ENCODE peak calls at places on chromosomes 1 and 21, in nine cellular contexts. M is body of pancreas, L is hepatocyte, D is endodermal cell, S is WTC11, H is PC-9, V is H1, N is fibroblast of lung, Z is colonic mucosa. X is an unnamed sample.

GRCh38 chr1:172069535-172069934 is 228.2 kb downstream of the DNM3 start:
- DNase-seq in M (peak), L (no peak), D (no peak), S (no peak), H (no peak), V (no peak), N (peak), Z (no peak), X (no peak)

GRCh38 chr21:45935628-45936027 is 45.9 kb upstream of the COL6A1 start:
- DNase-seq in M (no peak), L (no peak), D (no peak), S (no peak), H (no peak), V (peak), N (peak), Z (no peak), X (no peak)

GRCh38 chr1:23555225-23555801 is 4.0 kb downstream of the ID3 start:
- DNase-seq in M (no peak), L (no peak), D (peak), S (peak), H (no peak), V (no peak), N (no peak), Z (peak), X (no peak)

GRCh38 chr1:64664287-64664686 is 80.6 kb upstream of the RAVER2 start:
- DNase-seq in M (no peak), L (no peak), D (no peak), S (no peak), H (no peak), V (no peak), N (peak), Z (no peak), X (no peak)

GRCh38 chr1:21436488-21437340 is 3.2 kb upstream of the NBPF3 start:
- DNase-seq in M (peak), L (peak), D (peak), S (peak), H (peak), V (peak), N (no peak), Z (peak), X (no peak)

GRCh38 chr1:2443285-2444137 is 31.1 kb upstream of the PEX10 start:
- DNase-seq in M (no peak), L (no peak), D (peak), S (peak), H (no peak), V (peak), N (no peak), Z (no peak), X (no peak)

GRCh38 chr1:112762541-112763141 is 47.5 kb upstream of the PPM1J start:
- DNase-seq in M (peak), L (no peak), D (peak), S (no peak), H (peak), V (no peak), N (peak), Z (no peak), X (no peak)

GRCh38 chr1:10250663-10251062 is 40.3 kb downstream of the KIF1B start:
- DNase-seq in M (no peak), L (no peak), D (no peak), S (no peak), H (no peak), V (no peak), N (no peak), Z (no peak), X (no peak)

GRCh38 chr1:93435443-93435842 is 12.5 kb upstream of the FNBP1L start:
- DNase-seq in M (no peak), L (no peak), D (no peak), S (peak), H (no peak), V (no peak), N (no peak), Z (no peak), X (no peak)

GRCh38 chr1:32077451-32077850 is 4.7 kb downstream of the TMEM39B start:
- DNase-seq in M (no peak), L (no peak), D (no peak), S (no peak), H (no peak), V (no peak), N (no peak), Z (no peak), X (no peak)

GRCh38 chr1:32071758-32072621 is 749 bp upstream of the TMEM39B start:
- DNase-seq in M (no peak), L (peak), D (no peak), S (no peak), H (no peak), V (no peak), N (peak), Z (no peak), X (no peak)

GRCh38 chr1:32074841-32075240 is 2.1 kb downstream of the TMEM39B start:
- DNase-seq in M (no peak), L (no peak), D (no peak), S (no peak), H (no peak), V (no peak), N (no peak), Z (no peak), X (no peak)

GRCh38 chr1:32072622-32073386 is at the start of gene TMEM39B:
- DNase-seq in M (peak), L (peak), D (peak), S (peak), H (peak), V (peak), N (peak), Z (peak), X (peak)

DNA sequence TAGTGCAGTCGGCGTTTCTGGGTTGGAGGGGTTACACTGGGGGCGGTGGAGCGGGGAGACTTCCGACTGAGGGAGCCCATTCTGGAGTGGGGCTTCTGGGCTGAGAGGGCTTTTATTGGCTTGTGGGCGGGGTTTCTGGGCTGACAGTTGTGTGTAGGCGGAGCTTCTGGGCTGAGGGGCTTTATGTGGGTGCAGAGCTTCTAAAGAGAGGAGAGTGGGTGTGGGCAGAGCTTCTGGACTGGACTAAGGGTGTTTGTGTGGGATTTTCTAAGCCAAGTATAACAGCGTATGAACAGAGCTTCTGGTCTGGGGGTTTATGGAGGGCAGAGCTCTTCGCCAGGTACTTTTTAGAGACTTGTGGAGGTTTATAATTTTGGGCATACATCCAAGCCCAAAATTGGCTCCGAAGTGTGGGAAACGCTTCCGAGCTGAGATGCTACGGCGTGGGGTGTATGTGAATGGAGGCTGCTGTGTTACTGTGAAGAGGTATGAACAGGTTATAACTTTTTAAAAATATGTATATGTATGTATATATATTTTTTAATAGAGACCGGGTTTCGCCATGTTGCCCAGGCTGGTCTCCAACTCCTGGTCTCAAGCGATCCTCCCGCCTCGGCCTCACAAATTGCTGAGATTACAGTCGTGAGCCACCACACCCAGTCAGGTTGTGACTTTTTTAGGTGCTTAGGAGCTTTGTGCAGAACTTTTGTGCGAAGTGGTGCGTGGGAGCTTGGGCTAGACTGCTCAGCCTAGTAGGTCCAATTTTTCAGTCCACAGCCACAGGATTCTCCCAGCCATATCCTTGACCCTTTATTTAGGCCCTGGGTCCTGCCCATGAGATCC is 869 bp downstream of the TMEM39B start:
- DNase-seq in M (no peak), L (no peak), D (no peak), S (no peak), H (no peak), V (no peak), N (no peak), Z (no peak), X (no peak)
- TF ChIP-seq CTCF in M (no peak), L (peak), D (no peak), S (no peak), H (no peak), V (no peak), N (no peak), Z (peak), X (no peak)

GRCh38 chr1:116203192-116203723 is 92.1 kb downstream of the MAB21L3 start:
- DNase-seq in M (peak), L (no peak), D (no peak), S (no peak), H (no peak), V (no peak), N (peak), Z (no peak), X (no peak)
- TF ChIP-seq CTCF in M (peak), L (no peak), D (peak), S (no peak), H (no peak), V (no peak), N (peak), Z (no peak), X (no peak)

GRCh38 chr1:211007830-211008229 is 126.1 kb downstream of the KCNH1 start:
- DNase-seq in M (no peak), L (no peak), D (no peak), S (no peak), H (no peak), V (no peak), N (no peak), Z (no peak), X (no peak)

GRCh38 chr1:211013346-211014240 is 120.4 kb downstream of the KCNH1 start:
- DNase-seq in M (no peak), L (no peak), D (no peak), S (no peak), H (no peak), V (no peak), N (no peak), Z (no peak), X (no peak)

GRCh38 chr1:211009944-211010343 is 124.0 kb downstream of the KCNH1 start:
- DNase-seq in M (no peak), L (no peak), D (no peak), S (no peak), H (no peak), V (no peak), N (no peak), Z (no peak), X (no peak)
- TF ChIP-seq CTCF in M (peak), L (no peak), D (peak), S (no peak), H (no peak), V (peak), N (no peak), Z (no peak), X (no peak)

GRCh38 chr1:109783436-109783835 is 19.7 kb upstream of the EPS8L3 start:
- DNase-seq in M (no peak), L (no peak), D (peak), S (no peak), H (peak), V (no peak), N (peak), Z (no peak), X (no peak)
- TF ChIP-seq CTCF in M (no peak), L (no peak), D (no peak), S (no peak), H (no peak), V (no peak), N (no peak), Z (no peak), X (no peak)

GRCh38 chr1:25973610-25974355 is 24.1 kb downstream of the PAFAH2 start:
- DNase-seq in M (no peak), L (no peak), D (no peak), S (no peak), H (no peak), V (no peak), N (no peak), Z (no peak), X (no peak)

GRCh38 chr1:25967308-25967707 is 30.6 kb downstream of the PAFAH2 start:
- DNase-seq in M (no peak), L (no peak), D (no peak), S (no peak), H (no peak), V (no peak), N (no peak), Z (no peak), X (no peak)

GRCh38 chr1:25971044-25971881 is 26.6 kb downstream of the PAFAH2 start:
- DNase-seq in M (no peak), L (peak), D (no peak), S (no peak), H (no peak), V (no peak), N (no peak), Z (no peak), X (no peak)

GRCh38 chr1:25977816-25978215 is 20.0 kb downstream of the PAFAH2 start:
- DNase-seq in M (no peak), L (no peak), D (no peak), S (no peak), H (no peak), V (no peak), N (no peak), Z (no peak), X (no peak)

DNA sequence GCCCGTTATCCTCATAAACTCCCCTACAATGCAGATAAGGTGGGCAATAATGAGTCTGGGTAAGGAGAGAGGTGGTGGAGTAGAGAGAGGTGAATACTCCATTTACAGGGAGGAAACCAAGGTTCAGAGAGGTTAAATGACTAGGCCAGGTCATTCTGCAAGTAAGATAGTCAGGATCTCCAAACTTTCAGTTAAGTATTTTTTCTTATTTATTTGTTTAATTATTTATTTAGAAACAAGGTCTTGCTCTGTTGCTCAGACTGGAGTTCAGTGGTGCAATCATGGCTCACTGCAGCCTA is 26.0 kb downstream of the PAFAH2 start:
- DNase-seq in M (no peak), L (no peak), D (no peak), S (no peak), H (no peak), V (no peak), N (no peak), Z (no peak), X (no peak)
- TF ChIP-seq CTCF in M (no peak), L (no peak), D (no peak), S (no peak), H (no peak), V (no peak), N (no peak), Z (no peak), X (no peak)

DNA sequence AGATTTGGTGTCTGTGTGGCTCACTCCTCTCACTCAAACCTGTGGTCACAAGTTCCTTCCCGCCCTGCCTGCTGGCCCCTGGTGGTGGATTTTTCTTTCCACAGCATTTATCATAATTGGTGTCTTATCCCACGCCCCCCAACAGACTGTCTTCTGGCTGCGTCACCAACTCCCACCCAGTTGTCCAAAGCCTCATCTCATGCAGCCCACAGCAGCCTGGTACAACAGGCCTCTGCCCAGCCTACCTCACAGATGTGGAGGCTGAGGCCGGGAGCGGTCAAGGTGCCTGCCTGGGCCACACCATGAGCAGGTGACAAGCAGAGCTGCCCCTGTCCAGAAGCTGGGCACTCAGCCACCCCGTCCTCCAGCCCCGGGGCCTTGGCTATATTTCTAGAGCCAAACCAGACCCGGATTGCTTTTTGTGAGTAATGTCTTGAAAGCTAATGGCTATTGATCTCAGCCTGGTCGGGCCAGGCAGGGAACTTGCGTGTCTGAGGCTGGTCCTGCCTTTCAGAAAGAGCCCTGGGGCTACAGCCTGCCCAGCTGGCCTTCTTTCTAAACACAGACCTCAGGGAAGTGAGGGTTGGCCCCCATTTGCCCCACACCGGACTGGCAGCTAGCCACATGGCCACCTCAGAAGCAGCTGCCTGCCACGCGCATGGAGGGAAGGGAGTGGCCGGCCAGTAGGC is 2.6 kb downstream of the KCNAB2 start:
- DNase-seq in M (no peak), L (no peak), D (no peak), S (no peak), H (peak), V (no peak), N (no peak), Z (no peak), X (no peak)
- TF ChIP-seq CTCF in M (no peak), L (no peak), D (no peak), S (no peak), H (no peak), V (no peak), N (no peak), Z (no peak), X (no peak)

GRCh38 chr1:78554840-78555239 is 64.1 kb downstream of the PTGFR start:
- DNase-seq in M (no peak), L (no peak), D (no peak), S (no peak), H (no peak), V (no peak), N (no peak), Z (no peak), X (no peak)

GRCh38 chr1:78559680-78560079 is 60.6 kb upstream of the IFI44L start:
- DNase-seq in M (no peak), L (no peak), D (no peak), S (no peak), H (no peak), V (no peak), N (no peak), Z (no peak), X (no peak)

GRCh38 chr1:78549366-78549765 is 58.6 kb downstream of the PTGFR start:
- DNase-seq in M (no peak), L (no peak), D (no peak), S (no peak), H (no peak), V (no peak), N (no peak), Z (no peak), X (no peak)

GRCh38 chr1:78553859-78554258 is 63.1 kb downstream of the PTGFR start:
- DNase-seq in M (no peak), L (no peak), D (peak), S (peak), H (no peak), V (no peak), N (no peak), Z (no peak), X (no peak)
- TF ChIP-seq CTCF in M (no peak), L (no peak), D (peak), S (peak), H (peak), V (peak), N (no peak), Z (no peak), X (no peak)

GRCh38 chr1:202981939-202982338 is 14.9 kb upstream of the CYB5R1 start:
- DNase-seq in M (no peak), L (no peak), D (no peak), S (no peak), H (no peak), V (no peak), N (no peak), Z (no peak), X (no peak)
- TF ChIP-seq CTCF in M (no peak), L (no peak), D (no peak), S (no peak), H (no peak), V (no peak), N (no peak), Z (no peak), X (no peak)